ENCODE peak calls at places on chromosomes 1 and 21, in eight cellular contexts. B, S, K, Z, X, M, V and C are unnamed samples.

GRCh38 chr1:1430114-1430982 is 5.1 kb upstream of the VWA1 start:
- DNase-seq in K (peak), X (no peak), M (no peak), S (peak), Z (no peak), V (peak), B (no peak), C (peak)

GRCh38 chr1:192741095-192741494 is 67.7 kb upstream of the RGS2 start:
- DNase-seq in M (no peak), S (no peak), B (no peak), K (no peak), V (no peak), Z (no peak), X (no peak), C (no peak)

GRCh38 chr1:116762781-116763115 is 8.5 kb downstream of the CD2 start:
- DNase-seq in S (no peak), V (no peak), K (no peak), X (no peak), Z (no peak), M (no peak), B (no peak), C (peak)

GRCh38 chr1:212242288-212242984 is 42.8 kb upstream of the PPP2R5A start:
- DNase-seq in S (peak), K (no peak), X (no peak), B (no peak), M (no peak), Z (no peak), V (no peak), C (no peak)

GRCh38 chr21:42039470-42039901 is 29.3 kb upstream of the ZBTB21 start:
- DNase-seq in V (peak), Z (peak), M (no peak), B (no peak), S (peak), X (no peak), K (no peak), C (peak)

GRCh38 chr21:44419679-44420078 is 35.6 kb upstream of the LRRC3 start:
- DNase-seq in Z (no peak), M (no peak), S (no peak), V (no peak), B (no peak), K (no peak), X (no peak), C (no peak)

GRCh38 chr21:35254006-35254751 is 205.1 kb upstream of the RUNX1 start:
- DNase-seq in B (no peak), K (no peak), X (no peak), S (peak), Z (peak), M (no peak), V (peak), C (no peak)

GRCh38 chr1:63980706-63981407 is 207.0 kb downstream of the ROR1 start:
- DNase-seq in Z (no peak), K (no peak), S (peak), V (no peak), B (no peak), X (no peak), M (no peak), C (peak)

GRCh38 chr1:181128592-181129497 is 40.3 kb downstream of the IER5 start:
- DNase-seq in K (no peak), B (peak), Z (no peak), V (no peak), X (no peak), M (peak), S (no peak), C (no peak)

GRCh38 chr1:19436716-19437476 is 48.4 kb downstream of the CAPZB start:
- DNase-seq in K (peak), S (peak), M (peak), V (peak), B (no peak), X (no peak), Z (no peak), C (peak)

GRCh38 chr1:88683848-88684481 is at the start of gene PKN2:
- DNase-seq in K (peak), Z (peak), V (peak), S (peak), M (peak), B (peak), X (peak), C (peak)

GRCh38 chr1:147753084-147753483 is 7.3 kb downstream of the GJA5 start:
- DNase-seq in K (no peak), V (no peak), Z (no peak), X (no peak), M (no peak), S (no peak), B (no peak), C (no peak)

GRCh38 chr1:173330149-173330951 is 123.2 kb upstream of the TNFSF4 start:
- DNase-seq in K (no peak), S (no peak), X (no peak), M (no peak), Z (peak), B (peak), V (peak), C (no peak)

GRCh38 chr1:113369040-113369439 is 21.3 kb upstream of the MAGI3 start:
- DNase-seq in Z (no peak), S (no peak), B (no peak), V (no peak), X (no peak), M (no peak), K (no peak), C (no peak)

GRCh38 chr1:222369991-222370910 is 177.7 kb downstream of the HHIPL2 start:
- DNase-seq in S (no peak), K (no peak), B (no peak), X (no peak), V (peak), M (no peak), Z (peak), C (no peak)

GRCh38 chr1:150150511-150151021 is 850 bp downstream of the PLEKHO1 start:
- DNase-seq in S (no peak), V (peak), Z (no peak), M (no peak), K (peak), X (no peak), B (peak), C (no peak)

GRCh38 chr1:87642581-87643129 is 314.0 kb downstream of the LMO4 start:
- DNase-seq in V (no peak), K (no peak), S (no peak), B (no peak), Z (no peak), M (no peak), X (no peak), C (no peak)

GRCh38 chr21:44518684-44519083 is 21.3 kb downstream of the KRTAP10-1 start:
- DNase-seq in B (no peak), S (no peak), M (no peak), V (no peak), K (no peak), X (no peak), Z (no peak), C (no peak)

GRCh38 chr1:15249032-15249601 is 2.1 kb downstream of the FHAD1 start:
- DNase-seq in S (no peak), M (peak), B (no peak), Z (no peak), X (no peak), V (no peak), K (no peak), C (no peak)

GRCh38 chr21:43778469-43779335 is 2.6 kb upstream of the CSTB start:
- DNase-seq in K (no peak), X (no peak), Z (no peak), V (no peak), B (no peak), M (peak), S (no peak), C (no peak)

GRCh38 chr1:179251675-179252074 is 22.2 kb upstream of the ABL2 start:
- DNase-seq in S (peak), V (peak), M (peak), K (no peak), Z (peak), X (no peak), B (peak), C (no peak)

GRCh38 chr1:201795066-201795465 is 33.9 kb upstream of the IPO9 start:
- DNase-seq in Z (peak), V (peak), K (no peak), S (no peak), B (peak), M (no peak), X (no peak), C (no peak)

GRCh38 chr1:24720152-24720551 is 25.1 kb upstream of the CLIC4 start:
- DNase-seq in S (no peak), X (no peak), M (no peak), Z (peak), K (no peak), B (no peak), V (peak), C (peak)

GRCh38 chr1:152186556-152187285 is 27.7 kb upstream of the RPTN start:
- DNase-seq in B (no peak), Z (no peak), K (no peak), M (no peak), S (no peak), X (no peak), V (peak), C (no peak)

GRCh38 chr1:247209306-247209900 is 37.6 kb upstream of the ZNF124 start:
- DNase-seq in V (no peak), B (no peak), S (no peak), M (peak), Z (peak), K (no peak), X (no peak), C (no peak)

GRCh38 chr1:58908539-58909161 is 124.8 kb upstream of the JUN start:
- DNase-seq in X (no peak), B (no peak), S (no peak), V (peak), K (no peak), M (no peak), Z (peak), C (no peak)

GRCh38 chr1:8580566-8580965 is 236.9 kb downstream of the RERE start:
- DNase-seq in X (no peak), V (no peak), Z (no peak), S (no peak), K (no peak), M (no peak), B (no peak), C (no peak)

GRCh38 chr1:119554188-119554587 is 47.2 kb downstream of the HSD3B1 start:
- DNase-seq in K (peak), X (no peak), Z (peak), V (peak), B (no peak), S (no peak), M (no peak), C (peak)

GRCh38 chr1:74396942-74397341 is 115.5 kb downstream of the LRRC53 start:
- DNase-seq in V (no peak), Z (no peak), S (no peak), K (peak), X (no peak), M (no peak), B (no peak), C (no peak)

GRCh38 chr21:41283211-41283818 is 33.3 kb upstream of the FAM3B start:
- DNase-seq in S (peak), X (no peak), M (peak), B (peak), Z (peak), V (peak), K (peak), C (peak)

GRCh38 chr1:40745180-40745579 is 38.4 kb upstream of the KCNQ4 start:
- DNase-seq in S (no peak), K (no peak), Z (peak), V (peak), B (no peak), X (no peak), M (no peak), C (no peak)

GRCh38 chr1:71834570-71835441 is 447.5 kb downstream of the NEGR1 start:
- DNase-seq in Z (no peak), V (peak), K (peak), S (no peak), X (no peak), B (no peak), M (no peak), C (no peak)

GRCh38 chr1:112614460-112615065 is 4.4 kb downstream of the ST7L start:
- DNase-seq in Z (peak), B (peak), X (no peak), S (no peak), M (no peak), K (peak), V (peak), C (no peak)

GRCh38 chr1:157993179-157994080 is at the start of gene KIRREL1:
- DNase-seq in Z (peak), M (no peak), B (no peak), X (no peak), S (peak), V (peak), K (no peak), C (no peak)

GRCh38 chr1:65467536-65467935 is 47.1 kb downstream of the LEPR start:
- DNase-seq in K (no peak), S (no peak), B (no peak), X (no peak), V (no peak), Z (no peak), M (no peak), C (no peak)